ENCODE peak calls at places on chromosomes 5 and 9, in six cellular contexts. One of them, this sample, is unnamed.

GRCh38 chr5:136130581-136130980 is 2.1 kb upstream of the SMAD5 start:
- DNase-seq in K562: no peak
- DNase-seq in SK-N-SH: no peak
- DNase-seq in sigmoid colon: no peak
- DNase-seq in stomach: no peak
- DNase-seq in GM12878: no peak
- DNase-seq in this sample: no peak

GRCh38 chr5:115655994-115656393 is 30.2 kb upstream of the TMED7 start:
- DNase-seq in stomach: no peak
- DNase-seq in GM12878: no peak
- DNase-seq in SK-N-SH: no peak
- DNase-seq in sigmoid colon: no peak
- DNase-seq in K562: no peak
- DNase-seq in this sample: no peak

GRCh38 chr5:160169326-160169725 is 50.1 kb upstream of the PWWP2A start:
- DNase-seq in K562: peak; percentile 2
- DNase-seq in SK-N-SH: no peak
- DNase-seq in sigmoid colon: no peak
- DNase-seq in GM12878: no peak
- DNase-seq in stomach: no peak
- DNase-seq in this sample: no peak

GRCh38 chr9:136757751-136758140 is 297 bp downstream of the LCN8 start:
- DNase-seq in GM12878: no peak
- DNase-seq in K562: no peak
- DNase-seq in stomach: no peak
- DNase-seq in sigmoid colon: peak; percentile 58
- DNase-seq in SK-N-SH: no peak
- DNase-seq in this sample: peak; percentile 75

GRCh38 chr5:90337449-90338052 is 72.0 kb downstream of the CETN3 start:
- DNase-seq in sigmoid colon: no peak
- DNase-seq in K562: no peak
- DNase-seq in stomach: no peak
- DNase-seq in GM12878: no peak
- DNase-seq in SK-N-SH: no peak
- DNase-seq in this sample: no peak

GRCh38 chr9:34689512-34689911 is 1.6 kb downstream of the CCL19 start:
- DNase-seq in sigmoid colon: peak; percentile 37
- DNase-seq in K562: no peak
- DNase-seq in SK-N-SH: no peak
- DNase-seq in GM12878: no peak
- DNase-seq in stomach: no peak
- DNase-seq in this sample: no peak

GRCh38 chr9:91159664-91160121 is 202.0 kb downstream of the AUH start:
- DNase-seq in sigmoid colon: peak; percentile 82
- DNase-seq in K562: peak; percentile 15
- DNase-seq in stomach: peak; percentile 41
- DNase-seq in GM12878: no peak
- DNase-seq in SK-N-SH: no peak
- DNase-seq in this sample: peak; percentile 67

GRCh38 chr5:26259081-26259480 is 779.3 kb downstream of the CDH9 start:
- DNase-seq in SK-N-SH: no peak
- DNase-seq in K562: no peak
- DNase-seq in stomach: no peak
- DNase-seq in sigmoid colon: no peak
- DNase-seq in GM12878: no peak
- DNase-seq in this sample: no peak

GRCh38 chr9:16671591-16672137 is 198.8 kb downstream of the BNC2 start:
- DNase-seq in stomach: no peak
- DNase-seq in GM12878: peak; percentile 19
- DNase-seq in K562: no peak
- DNase-seq in SK-N-SH: no peak
- DNase-seq in sigmoid colon: no peak
- DNase-seq in this sample: no peak

GRCh38 chr9:76044420-76044819 is 153.9 kb downstream of the PCSK5 start:
- DNase-seq in SK-N-SH: no peak
- DNase-seq in sigmoid colon: no peak
- DNase-seq in K562: no peak
- DNase-seq in GM12878: no peak
- DNase-seq in stomach: no peak
- DNase-seq in this sample: no peak

GRCh38 chr5:125326114-125326513 is 579.7 kb upstream of the ZNF608 start:
- DNase-seq in SK-N-SH: peak; percentile 47
- DNase-seq in K562: no peak
- DNase-seq in sigmoid colon: no peak
- DNase-seq in stomach: peak; percentile 44
- DNase-seq in GM12878: no peak
- DNase-seq in this sample: no peak

GRCh38 chr5:118888556-118888955 is 99.8 kb downstream of the DTWD2 start:
- DNase-seq in SK-N-SH: no peak
- DNase-seq in sigmoid colon: no peak
- DNase-seq in GM12878: no peak
- DNase-seq in K562: no peak
- DNase-seq in stomach: no peak
- DNase-seq in this sample: no peak

GRCh38 chr5:112738180-112738560 is 485 bp downstream of the APC start:
- DNase-seq in stomach: no peak
- DNase-seq in sigmoid colon: no peak
- DNase-seq in GM12878: no peak
- DNase-seq in K562: peak; percentile 15
- DNase-seq in SK-N-SH: peak; percentile 30
- DNase-seq in this sample: no peak

GRCh38 chr9:96009690-96010477 is 134.4 kb downstream of the ERCC6L2 start:
- DNase-seq in stomach: no peak
- DNase-seq in sigmoid colon: no peak
- DNase-seq in SK-N-SH: no peak
- DNase-seq in GM12878: no peak
- DNase-seq in K562: no peak
- DNase-seq in this sample: no peak

GRCh38 chr9:88651682-88652633 is 117.0 kb downstream of the NXNL2 start:
- DNase-seq in SK-N-SH: no peak
- DNase-seq in GM12878: no peak
- DNase-seq in stomach: peak; percentile 51
- DNase-seq in K562: peak; percentile 5
- DNase-seq in sigmoid colon: peak; percentile 96
- DNase-seq in this sample: peak; percentile 41
- TF ChIP-seq POLR2AphosphoS5 in SK-N-SH: peak; percentile 58
- TF ChIP-seq POLR2AphosphoS5 in GM12878: no peak
- TF ChIP-seq POLR2AphosphoS5 in stomach: peak; percentile 78
- TF ChIP-seq POLR2AphosphoS5 in K562: no peak
- TF ChIP-seq POLR2AphosphoS5 in sigmoid colon: peak; percentile 58
- TF ChIP-seq POLR2AphosphoS5 in this sample: peak; percentile 29

GRCh38 chr5:132429451-132430440 is 60.2 kb downstream of the SLC22A5 start:
- DNase-seq in K562: no peak
- DNase-seq in sigmoid colon: no peak
- DNase-seq in stomach: no peak
- DNase-seq in GM12878: no peak
- DNase-seq in SK-N-SH: no peak
- DNase-seq in this sample: no peak
- H3K4me1 ChIP-seq in K562: peaks cover 36% of the 10 kb centered on the region
- H3K4me1 ChIP-seq in sigmoid colon: peaks cover 83% of the 10 kb centered on the region
- H3K4me1 ChIP-seq in stomach: peaks cover 100% of the 10 kb centered on the region
- H3K4me1 ChIP-seq in GM12878: peaks cover 63% of the 10 kb centered on the region
- H3K4me1 ChIP-seq in SK-N-SH: peaks cover 53% of the 10 kb centered on the region
- H3K4me1 ChIP-seq in this sample: peaks cover 82% of the 10 kb centered on the region

GRCh38 chr5:124234022-124234899 is 512.2 kb downstream of the ZNF608 start:
- DNase-seq in SK-N-SH: peak; percentile 45
- DNase-seq in GM12878: no peak
- DNase-seq in stomach: no peak
- DNase-seq in sigmoid colon: no peak
- DNase-seq in K562: no peak
- DNase-seq in this sample: no peak
- TF ChIP-seq EP300 in SK-N-SH: peak; percentile 73
- TF ChIP-seq EP300 in GM12878: no peak
- TF ChIP-seq EP300 in stomach: no peak
- TF ChIP-seq EP300 in sigmoid colon: no peak
- TF ChIP-seq EP300 in K562: no peak
- TF ChIP-seq EP300 in this sample: no peak

GRCh38 chr5:53381-54174 is 38.4 kb upstream of the PLEKHG4B start:
- DNase-seq in stomach: peak; percentile 73
- DNase-seq in sigmoid colon: no peak
- DNase-seq in SK-N-SH: peak; percentile 82
- DNase-seq in GM12878: no peak
- DNase-seq in K562: peak; percentile 76
- DNase-seq in this sample: peak; percentile 72
- TF ChIP-seq POLR2AphosphoS5 in stomach: no peak
- TF ChIP-seq POLR2AphosphoS5 in sigmoid colon: no peak
- TF ChIP-seq POLR2AphosphoS5 in SK-N-SH: no peak
- TF ChIP-seq POLR2AphosphoS5 in GM12878: no peak
- TF ChIP-seq POLR2AphosphoS5 in K562: no peak
- TF ChIP-seq POLR2AphosphoS5 in this sample: no peak

This sample was measured in upper lobe of left lung.